ENCODE peak calls at places on chromosome 1, in nine cellular contexts. D is brain microvascular endothelial cell, C is astrocyte of the spinal cord, J is SJSA1, Y is AG04449, M is keratinocyte, O is heart left ventricle, H is epithelial cell of esophagus, G is spleen. X is an unnamed sample.

GRCh38 chr1:22709891-22710687 is 550 bp upstream of the EPHB2 start:
- DNase-seq in D (peak; percentile 57), C (peak; percentile 59), J (no peak), Y (no peak), M (no peak), O (peak; percentile 76), H (peak; percentile 53), G (no peak), X (no peak)

GRCh38 chr1:179883739-179884138 is 1.7 kb downstream of the TOR1AIP1 start:
- DNase-seq in D (no peak), C (peak; percentile 30), J (no peak), Y (no peak), M (peak; percentile 95), O (no peak), H (peak; percentile 97), G (no peak), X (no peak)

GRCh38 chr1:5478156-5478695 is 514.0 kb downstream of the NPHP4 start:
- DNase-seq in D (no peak), C (no peak), J (no peak), Y (no peak), M (no peak), O (no peak), H (no peak), G (peak; percentile 45), X (no peak)

GRCh38 chr1:201264072-201264471 is 19.2 kb upstream of the PKP1 start:
- DNase-seq in D (no peak), C (no peak), J (peak; percentile 38), Y (no peak), M (no peak), O (peak; percentile 51), H (no peak), G (peak; percentile 37), X (no peak)

GRCh38 chr1:198908995-198909394 is 270.2 kb downstream of the PTPRC start:
- DNase-seq in D (no peak), C (no peak), J (no peak), Y (no peak), M (no peak), O (no peak), H (no peak), G (no peak), X (no peak)

GRCh38 chr1:154577346-154578057 is 9.9 kb downstream of the CHRNB2 start:
- DNase-seq in D (no peak), C (no peak), J (no peak), Y (no peak), M (no peak), O (no peak), H (no peak), G (no peak), X (no peak)

GRCh38 chr1:161382214-161383019 is 14.7 kb upstream of the CFAP126 start:
- DNase-seq in D (peak; percentile 79), C (peak; percentile 85), J (no peak), Y (no peak), M (peak; percentile 49), O (no peak), H (peak; percentile 77), G (no peak), X (peak; percentile 92)

GRCh38 chr1:112358061-112358770 is 37.8 kb upstream of the CTTNBP2NL start:
- DNase-seq in D (no peak), C (no peak), J (no peak), Y (no peak), M (no peak), O (no peak), H (no peak), G (no peak), X (peak; percentile 25)

GRCh38 chr1:88892146-88892877 is 945 bp upstream of the GTF2B start:
- DNase-seq in D (peak; percentile 31), C (peak; percentile 60), J (no peak), Y (no peak), M (no peak), O (no peak), H (peak; percentile 50), G (no peak), X (no peak)

GRCh38 chr1:1120866-1121563 is 5.1 kb upstream of the C1orf159 start:
- DNase-seq in D (no peak), C (no peak), J (no peak), Y (no peak), M (no peak), O (peak; percentile 57), H (no peak), G (peak; percentile 76), X (no peak)

DNA sequence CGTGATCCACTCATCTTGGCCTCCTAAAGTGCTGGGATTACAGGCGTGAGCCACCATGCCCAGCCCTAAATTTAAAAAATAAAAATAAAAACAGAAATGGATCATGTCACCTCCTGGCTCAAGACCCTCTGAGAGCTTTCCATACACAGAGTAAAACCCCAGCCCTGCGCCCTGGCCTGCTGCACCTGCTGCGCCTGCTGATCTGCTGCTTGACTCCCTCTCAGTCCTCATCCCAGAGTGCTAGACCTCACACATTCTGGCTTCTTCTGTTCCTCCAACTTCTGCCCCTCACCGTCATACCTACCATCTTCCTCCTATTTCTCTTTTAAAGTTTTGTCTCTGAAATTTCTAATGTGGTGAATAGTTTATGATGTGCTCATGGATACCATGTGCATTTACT is 42.7 kb upstream of the DIPK1A start:
- DNase-seq in D (no peak), C (no peak), J (no peak), Y (no peak), M (no peak), O (no peak), H (no peak), G (no peak), X (no peak)
- H3K4me3 ChIP-seq in D (no peak overlapping the region), C (no peak overlapping the region), J (no peak overlapping the region), Y (no peak overlapping the region), M (no peak overlapping the region), O (no peak overlapping the region), H (no peak overlapping the region), G (no peak overlapping the region), X (no peak overlapping the region)

DNA sequence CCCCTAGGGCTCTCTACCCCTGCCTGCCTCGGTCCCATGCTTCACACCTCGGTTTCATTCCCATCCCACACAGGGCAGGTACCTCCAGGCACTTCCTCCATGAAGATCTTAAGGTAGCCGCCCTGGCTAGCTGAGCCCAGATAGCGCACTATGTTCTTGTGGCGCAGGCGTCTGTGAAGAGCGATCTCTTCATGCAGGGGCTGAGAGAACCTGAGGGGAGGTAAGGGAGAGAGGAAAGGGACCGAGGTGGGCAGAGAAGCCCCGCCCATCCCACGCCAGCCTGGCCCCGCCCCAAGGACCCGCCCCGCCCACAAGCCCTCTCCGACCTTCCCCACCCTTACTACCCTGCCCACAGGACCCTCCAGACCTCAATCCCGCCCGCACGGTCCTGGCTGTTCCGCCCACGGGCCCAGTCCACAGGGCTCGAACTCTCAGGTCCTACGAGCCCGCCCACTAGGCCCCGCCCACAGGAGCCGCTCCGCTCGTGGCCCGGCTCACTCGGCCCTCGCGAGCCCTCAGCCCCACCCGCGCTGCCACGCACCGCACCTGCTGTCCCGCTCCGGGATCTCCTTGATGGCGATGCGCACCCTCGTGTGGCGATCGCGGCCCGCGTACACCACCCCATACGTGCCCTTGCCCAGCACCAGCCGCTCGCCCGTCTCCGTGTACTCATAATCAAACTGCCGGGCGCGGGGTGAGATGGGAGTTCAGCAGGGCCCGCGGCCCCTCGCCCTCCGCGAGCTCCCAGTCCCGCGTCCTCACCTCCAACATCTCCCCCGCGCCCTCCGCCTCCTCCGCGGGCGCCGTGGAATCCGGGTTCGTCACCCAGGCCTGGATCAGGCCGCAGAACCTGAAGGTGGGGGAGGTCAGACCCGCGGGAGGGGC is 6.4 kb downstream of the MAP3K6 start:
- DNase-seq in D (no peak), C (no peak), J (no peak), Y (no peak), M (no peak), O (no peak), H (no peak), G (peak; percentile 92), X (no peak)
- H3K4me3 ChIP-seq in D (peak overlapping the region; percentile 15), C (peak overlapping the region; percentile 18), J (no peak overlapping the region), Y (no peak overlapping the region), M (no peak overlapping the region), O (peak overlapping the region; percentile 35), H (no peak overlapping the region), G (peak overlapping the region; percentile 70), X (no peak overlapping the region)

DNA sequence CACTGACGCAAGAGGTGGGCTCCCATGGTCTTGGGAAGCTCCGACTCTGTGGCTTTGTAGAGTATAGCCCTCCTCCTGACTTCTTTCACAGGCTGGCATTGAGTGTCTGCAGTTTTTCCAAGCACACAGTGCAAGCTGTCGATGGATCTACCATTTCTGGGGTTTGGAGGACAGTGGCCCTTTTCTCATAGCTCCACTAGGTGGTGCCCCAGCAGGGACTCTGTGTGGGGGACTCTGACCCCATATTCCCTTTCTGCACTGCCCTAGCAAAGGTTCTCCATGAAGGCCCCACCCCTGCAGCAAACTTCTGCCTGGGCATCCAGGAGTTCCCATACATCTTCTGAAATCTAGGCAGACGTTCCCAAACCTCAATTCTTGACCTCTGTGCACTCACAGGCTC is 236.2 kb downstream of the COL11A1 start:
- DNase-seq in D (no peak), C (no peak), J (no peak), Y (no peak), M (no peak), O (no peak), H (no peak), G (peak; percentile 31), X (no peak)
- H3K4me3 ChIP-seq in D (no peak overlapping the region), C (no peak overlapping the region), J (no peak overlapping the region), Y (no peak overlapping the region), M (no peak overlapping the region), O (no peak overlapping the region), H (no peak overlapping the region), G (no peak overlapping the region), X (no peak overlapping the region)

GRCh38 chr1:92481598-92482403 is 4.9 kb downstream of the GFI1 start:
- DNase-seq in D (no peak), C (no peak), J (no peak), Y (no peak), M (no peak), O (peak; percentile 65), H (no peak), G (no peak), X (no peak)
- H3K4me3 ChIP-seq in D (peak overlapping the region; percentile 27), C (no peak overlapping the region), J (no peak overlapping the region), Y (no peak overlapping the region), M (no peak overlapping the region), O (peak overlapping the region; percentile 49), H (no peak overlapping the region), G (peak overlapping the region; percentile 82), X (peak overlapping the region; percentile 7)

GRCh38 chr1:19504796-19505693 is 19.7 kb upstream of the CAPZB start:
- DNase-seq in D (peak; percentile 93), C (peak; percentile 97), J (no peak), Y (no peak), M (no peak), O (no peak), H (no peak), G (no peak), X (peak; percentile 68)
- H3K4me3 ChIP-seq in D (no peak overlapping the region), C (no peak overlapping the region), J (no peak overlapping the region), Y (no peak overlapping the region), M (no peak overlapping the region), O (no peak overlapping the region), H (no peak overlapping the region), G (peak overlapping the region; percentile 21), X (no peak overlapping the region)